ENCODE peak calls at places on chromosomes 4 and X, in ten cellular contexts. P, U, T, G, I, N, R, H, E and A are unnamed samples.

GRCh38 chrX:48794993-48795501 is 6.8 kb upstream of the HDAC6 start:
- DNase-seq in U (no peak), H (peak; percentile 21), G (no peak), R (peak; percentile 51), N (no peak), T (no peak), I (peak; percentile 54), E (no peak), P (peak; percentile 51), A (no peak)

GRCh38 chrX:79287724-79288123 is 79.4 kb downstream of the ITM2A start:
- DNase-seq in P (no peak), N (no peak), I (no peak), T (no peak), H (no peak), G (no peak), U (no peak), E (no peak), R (no peak), A (no peak)

GRCh38 chr4:173332021-173332487 is 2.1 kb downstream of the HMGB2 start:
- DNase-seq in U (peak; percentile 15), R (peak; percentile 20), I (peak; percentile 40), H (no peak), T (no peak), G (no peak), E (no peak), P (no peak), N (peak; percentile 34), A (no peak)

GRCh38 chr4:5707366-5708133 is 809 bp downstream of the EVC2 start:
- DNase-seq in U (no peak), H (no peak), R (no peak), N (no peak), E (no peak), P (no peak), T (no peak), I (no peak), G (no peak), A (no peak)

GRCh38 chr4:184146951-184147350 is 70.7 kb downstream of the ENPP6 start:
- DNase-seq in N (no peak), P (no peak), H (no peak), I (no peak), T (no peak), R (no peak), E (no peak), G (no peak), U (no peak), A (no peak)

GRCh38 chr4:98929341-98930267 is 671 bp upstream of the EIF4E start:
- DNase-seq in E (peak; percentile 51), R (peak; percentile 100), N (peak; percentile 96), P (peak; percentile 90), H (peak; percentile 99), U (peak; percentile 22), G (no peak), T (peak; percentile 10), I (peak; percentile 89), A (peak; percentile 15)

GRCh38 chr4:74624351-74625151 is 169.8 kb downstream of the BTC start:
- DNase-seq in R (peak; percentile 97), E (no peak), U (no peak), G (no peak), I (peak; percentile 96), P (no peak), H (peak; percentile 88), T (no peak), N (peak; percentile 86), A (no peak)

GRCh38 chr4:7546809-7547367 is 112.2 kb upstream of the PSAPL1 start:
- DNase-seq in I (no peak), R (peak; percentile 23), P (peak; percentile 43), N (no peak), U (no peak), G (no peak), E (no peak), H (peak; percentile 24), T (no peak), A (no peak)

GRCh38 chr4:184262901-184263300 is 45.2 kb upstream of the ENPP6 start:
- DNase-seq in U (no peak), T (no peak), N (no peak), I (peak; percentile 33), H (peak; percentile 72), E (no peak), G (no peak), P (no peak), R (peak; percentile 59), A (peak; percentile 29)

GRCh38 chrX:151825927-151826471 is 86.7 kb upstream of the MAGEA4 start:
- DNase-seq in N (no peak), I (peak; percentile 87), P (no peak), G (no peak), T (no peak), R (peak; percentile 89), E (peak; percentile 5), U (no peak), H (peak; percentile 59), A (no peak)

GRCh38 chr4:30802622-30803323 is 82.6 kb downstream of the PCDH7 start:
- DNase-seq in G (no peak), T (no peak), N (no peak), P (no peak), R (peak; percentile 88), E (no peak), H (peak; percentile 29), U (no peak), I (peak; percentile 52), A (no peak)

GRCh38 chrX:118823263-118824172 is at the start of gene ZCCHC12:
- DNase-seq in G (peak; percentile 93), H (peak; percentile 25), T (no peak), E (no peak), I (peak; percentile 49), P (peak; percentile 80), U (peak; percentile 28), R (peak; percentile 36), N (no peak), A (peak; percentile 43)

GRCh38 chr4:142778430-142778829 is 67.7 kb downstream of the INPP4B start:
- DNase-seq in G (no peak), T (no peak), N (no peak), E (no peak), P (no peak), I (peak; percentile 27), U (no peak), H (peak; percentile 29), R (peak; percentile 62), A (no peak)

GRCh38 chrX:127038065-127038464 is 218.5 kb downstream of the PRR32 start:
- DNase-seq in P (no peak), U (no peak), I (no peak), G (no peak), R (no peak), H (no peak), E (no peak), T (no peak), N (no peak), A (no peak)

GRCh38 chr4:80017125-80017854 is 55.7 kb downstream of the ANTXR2 start:
- DNase-seq in E (no peak), R (peak; percentile 92), U (peak; percentile 26), P (no peak), H (peak; percentile 89), T (no peak), I (peak; percentile 82), N (peak; percentile 16), G (no peak), A (no peak)

GRCh38 chr4:53558061-53558801 is 33.1 kb downstream of the LNX1 start:
- DNase-seq in P (peak; percentile 75), G (peak; percentile 64), H (peak; percentile 75), T (no peak), N (no peak), R (peak; percentile 67), U (no peak), I (peak; percentile 75), E (no peak), A (no peak)

DNA sequence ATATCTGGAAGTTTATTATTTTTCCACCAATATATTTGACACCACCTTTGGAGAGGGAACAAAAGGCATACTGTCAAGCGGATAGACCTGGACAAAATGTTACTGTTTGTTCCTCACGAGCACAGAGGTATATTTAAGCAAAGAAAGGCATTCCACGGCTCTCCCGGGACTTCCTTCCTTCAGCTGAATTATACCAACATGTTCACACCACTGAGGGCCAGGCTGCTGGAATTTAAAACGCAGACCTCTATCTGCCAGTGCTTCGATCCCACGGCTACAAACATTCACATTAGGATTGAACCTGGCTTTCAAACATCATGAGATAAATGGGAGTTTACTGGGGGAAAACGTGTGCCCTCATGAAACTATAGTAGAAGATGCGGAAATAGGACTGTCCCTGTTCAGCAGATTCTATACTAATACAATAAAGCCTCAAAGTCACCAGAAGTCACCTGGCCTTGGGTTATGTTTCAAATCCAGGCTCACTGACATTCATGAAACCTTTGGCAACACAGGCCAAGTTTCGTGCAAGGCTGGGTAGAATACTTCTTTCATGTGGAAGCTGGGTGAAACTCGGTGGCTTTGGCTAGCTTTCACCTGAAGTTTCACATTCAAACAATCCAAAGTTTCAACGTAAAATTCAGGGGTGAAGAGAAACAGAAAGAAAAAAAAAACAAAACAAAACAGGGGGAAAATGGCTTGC is 39.5 kb downstream of the SORBS2 start:
- DNase-seq in U (no peak), R (no peak), N (no peak), P (no peak), E (no peak), I (no peak), G (no peak), H (no peak), T (no peak), A (no peak)
- H3K4me3 ChIP-seq in U (no peak overlapping the region), R (no peak overlapping the region), N (no peak overlapping the region), P (peak overlapping the region; percentile 49), E (peak overlapping the region; percentile 7), I (no peak overlapping the region), G (no peak overlapping the region), H (no peak overlapping the region), T (no peak overlapping the region), A (no peak overlapping the region)

GRCh38 chrX:69155786-69156520 is 9.3 kb downstream of the PJA1 start:
- DNase-seq in U (no peak), N (no peak), G (no peak), R (no peak), E (no peak), I (no peak), P (no peak), H (no peak), T (no peak), A (no peak)
- H3K4me3 ChIP-seq in U (no peak overlapping the region), N (no peak overlapping the region), G (no peak overlapping the region), R (no peak overlapping the region), E (no peak overlapping the region), I (no peak overlapping the region), P (no peak overlapping the region), H (no peak overlapping the region), T (no peak overlapping the region), A (no peak overlapping the region)

DNA sequence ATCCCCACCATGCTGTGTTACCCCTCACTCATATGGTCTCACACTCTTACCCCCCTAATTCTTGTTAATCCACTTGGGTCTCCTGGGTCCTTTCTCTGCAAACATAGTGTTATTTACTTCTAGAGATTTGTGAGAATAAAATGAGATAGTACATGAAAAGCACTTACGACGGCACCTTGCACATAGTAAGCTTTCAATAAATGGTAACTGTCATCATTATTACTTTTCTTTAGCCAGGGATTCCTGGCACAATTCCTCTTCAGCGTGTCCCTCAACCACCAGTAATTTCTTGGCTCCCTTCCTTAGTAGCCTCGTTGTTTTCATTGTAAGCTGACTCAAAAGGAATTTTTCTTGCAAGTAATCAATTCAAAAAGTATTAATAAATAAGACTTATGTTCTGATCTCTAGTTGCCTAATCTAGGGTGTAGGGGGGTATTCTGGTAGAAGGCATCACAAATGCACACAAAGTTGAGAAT is 30.1 kb upstream of the RBMX start:
- DNase-seq in T (no peak), P (no peak), H (no peak), N (no peak), U (no peak), I (peak; percentile 16), R (peak; percentile 53), E (no peak), G (no peak), A (no peak)
- H3K4me3 ChIP-seq in T (no peak overlapping the region), P (no peak overlapping the region), H (peak overlapping the region; percentile 79), N (no peak overlapping the region), U (peak overlapping the region; percentile 83), I (peak overlapping the region; percentile 66), R (peak overlapping the region; percentile 67), E (peak overlapping the region; percentile 75), G (peak overlapping the region; percentile 87), A (peak overlapping the region; percentile 84)

GRCh38 chrX:150371877-150372276 is 8.8 kb downstream of the MAMLD1 start:
- DNase-seq in N (no peak), T (no peak), U (no peak), E (no peak), G (no peak), I (no peak), H (no peak), R (no peak), P (no peak), A (no peak)
- H3K4me3 ChIP-seq in N (no peak overlapping the region), T (no peak overlapping the region), U (no peak overlapping the region), E (no peak overlapping the region), G (no peak overlapping the region), I (no peak overlapping the region), H (no peak overlapping the region), R (no peak overlapping the region), P (no peak overlapping the region), A (no peak overlapping the region)